ENCODE peak calls at places on chromosomes 13 and 19, in eight cellular contexts. E is SK-N-SH, T is PC-3, G is neural progenitor cell, K is HCT116, Q is GM23338, X is MM.1S, A is GM23248. F is an unnamed sample.

GRCh38 chr13:94063096-94063495 is 416.4 kb downstream of the DCT start:
- DNase-seq in K (no peak), E (no peak), T (no peak), G (no peak), X (no peak), A (peak), Q (no peak), F (no peak)

GRCh38 chr13:99087954-99088491 is 110.2 kb upstream of the DOCK9 start:
- DNase-seq in Q (peak), K (no peak), T (peak), A (no peak), E (peak), G (peak), X (peak), F (peak)

GRCh38 chr13:89832827-89833226 is 1514.7 kb upstream of the MIR17HG start:
- DNase-seq in A (no peak), E (no peak), X (no peak), Q (peak), K (no peak), G (no peak), T (no peak), F (no peak)

GRCh38 chr13:48827709-48828108 is 148.0 kb upstream of the FNDC3A start:
- DNase-seq in G (no peak), Q (no peak), A (no peak), E (no peak), T (no peak), X (no peak), K (no peak), F (no peak)

GRCh38 chr13:101757446-101758039 is 305.1 kb downstream of the ITGBL1 start:
- DNase-seq in A (peak), K (no peak), T (peak), E (peak), X (peak), G (peak), Q (peak), F (peak)

GRCh38 chr19:12838893-12839656 is 760 bp downstream of the MAST1 start:
- DNase-seq in G (peak), Q (no peak), T (peak), E (peak), X (no peak), A (no peak), K (no peak), F (peak)

GRCh38 chr19:1447944-1448343 is 2.0 kb upstream of the APC2 start:
- DNase-seq in K (no peak), Q (no peak), E (no peak), T (no peak), G (no peak), A (no peak), X (no peak), F (no peak)

GRCh38 chr19:7494416-7495098 is 5.7 kb upstream of the PEX11G start:
- DNase-seq in K (no peak), T (no peak), X (no peak), A (no peak), E (peak), Q (no peak), G (peak), F (no peak)

GRCh38 chr13:74570834-74571233 is 436.6 kb upstream of the KLF12 start:
- DNase-seq in X (no peak), A (peak), E (no peak), K (peak), G (no peak), Q (no peak), T (no peak), F (no peak)

GRCh38 chr13:75120071-75120470 is 361.9 kb downstream of the TBC1D4 start:
- DNase-seq in A (no peak), G (no peak), E (no peak), K (no peak), Q (no peak), T (no peak), X (no peak), F (no peak)

GRCh38 chr13:73303858-73304257 is 245.1 kb downstream of the KLF5 start:
- DNase-seq in X (no peak), E (no peak), Q (no peak), G (no peak), T (peak), K (no peak), A (peak), F (no peak)

GRCh38 chr19:47363758-47364529 is 14.8 kb downstream of the DHX34 start:
- DNase-seq in E (peak), T (no peak), X (no peak), A (peak), G (peak), Q (peak), K (no peak), F (no peak)

GRCh38 chr19:56623006-56623405 is 20.0 kb upstream of the SMIM17 start:
- DNase-seq in G (no peak), A (no peak), E (no peak), Q (no peak), T (no peak), X (no peak), K (no peak), F (no peak)

GRCh38 chr19:5985098-5985783 is 7.3 kb upstream of the RANBP3 start:
- DNase-seq in X (no peak), A (peak), E (no peak), K (no peak), G (no peak), Q (no peak), T (peak), F (no peak)

GRCh38 chr19:6677495-6677894 is 7.5 kb upstream of the TNFSF14 start:
- DNase-seq in E (no peak), K (no peak), Q (peak), T (no peak), A (no peak), X (no peak), G (no peak), F (no peak)

GRCh38 chr13:97148894-97149293 is 73.2 kb upstream of the MBNL2 start:
- DNase-seq in G (no peak), K (no peak), T (no peak), X (no peak), Q (no peak), E (no peak), A (no peak), F (no peak)

GRCh38 chr13:75251188-75251587 is 230.8 kb downstream of the TBC1D4 start:
- DNase-seq in Q (no peak), T (no peak), K (no peak), X (no peak), E (no peak), A (peak), G (no peak), F (no peak)

GRCh38 chr13:73268306-73268705 is 209.5 kb downstream of the KLF5 start:
- DNase-seq in Q (no peak), K (no peak), X (no peak), E (no peak), T (peak), A (peak), G (no peak), F (no peak)

DNA sequence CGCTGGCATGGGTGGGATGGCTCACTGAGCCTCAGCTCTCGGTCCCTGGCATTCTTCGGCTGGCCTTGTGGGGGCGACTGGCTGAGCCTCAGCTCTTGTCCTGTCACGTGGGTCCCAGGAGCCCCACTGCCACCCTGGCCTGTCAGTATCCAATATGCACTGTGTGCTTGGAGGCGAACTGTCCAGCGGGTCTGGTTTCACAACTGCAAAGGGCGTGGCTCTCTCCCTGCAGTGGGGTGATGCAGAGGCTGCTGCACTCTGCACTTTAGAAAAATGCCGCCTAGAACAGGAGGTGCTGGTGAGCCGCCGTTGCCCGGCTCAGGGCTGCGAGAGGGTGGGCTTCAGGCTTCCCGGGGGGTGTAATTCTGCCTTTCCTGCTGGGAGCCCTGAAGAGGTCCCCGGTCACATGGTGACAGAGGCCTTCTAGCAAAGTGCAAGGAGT is 17.0 kb upstream of the TMEM255B start:
- DNase-seq in Q (peak), G (peak), E (peak), K (peak), A (peak), T (peak), X (peak), F (no peak)
- TF ChIP-seq EZH2phosphoT487 in Q (no peak), G (no peak), E (no peak), K (no peak), A (no peak), T (no peak), X (no peak), F (no peak)

GRCh38 chr19:39399684-39400465 is 6.8 kb upstream of the ZFP36 start:
- DNase-seq in X (no peak), K (no peak), G (no peak), Q (no peak), T (no peak), E (no peak), A (no peak), F (no peak)

GRCh38 chr19:39398297-39398864 is 7.2 kb downstream of the MED29 start:
- DNase-seq in Q (no peak), G (no peak), K (peak), X (peak), T (peak), A (peak), E (no peak), F (no peak)

GRCh38 chr19:39401549-39402416 is 4.9 kb upstream of the ZFP36 start:
- DNase-seq in A (peak), X (peak), K (peak), Q (no peak), E (no peak), G (peak), T (peak), F (peak)

GRCh38 chr19:39400997-39401548 is 5.6 kb upstream of the ZFP36 start:
- DNase-seq in E (no peak), Q (no peak), G (no peak), K (no peak), T (no peak), X (no peak), A (no peak), F (peak)

DNA sequence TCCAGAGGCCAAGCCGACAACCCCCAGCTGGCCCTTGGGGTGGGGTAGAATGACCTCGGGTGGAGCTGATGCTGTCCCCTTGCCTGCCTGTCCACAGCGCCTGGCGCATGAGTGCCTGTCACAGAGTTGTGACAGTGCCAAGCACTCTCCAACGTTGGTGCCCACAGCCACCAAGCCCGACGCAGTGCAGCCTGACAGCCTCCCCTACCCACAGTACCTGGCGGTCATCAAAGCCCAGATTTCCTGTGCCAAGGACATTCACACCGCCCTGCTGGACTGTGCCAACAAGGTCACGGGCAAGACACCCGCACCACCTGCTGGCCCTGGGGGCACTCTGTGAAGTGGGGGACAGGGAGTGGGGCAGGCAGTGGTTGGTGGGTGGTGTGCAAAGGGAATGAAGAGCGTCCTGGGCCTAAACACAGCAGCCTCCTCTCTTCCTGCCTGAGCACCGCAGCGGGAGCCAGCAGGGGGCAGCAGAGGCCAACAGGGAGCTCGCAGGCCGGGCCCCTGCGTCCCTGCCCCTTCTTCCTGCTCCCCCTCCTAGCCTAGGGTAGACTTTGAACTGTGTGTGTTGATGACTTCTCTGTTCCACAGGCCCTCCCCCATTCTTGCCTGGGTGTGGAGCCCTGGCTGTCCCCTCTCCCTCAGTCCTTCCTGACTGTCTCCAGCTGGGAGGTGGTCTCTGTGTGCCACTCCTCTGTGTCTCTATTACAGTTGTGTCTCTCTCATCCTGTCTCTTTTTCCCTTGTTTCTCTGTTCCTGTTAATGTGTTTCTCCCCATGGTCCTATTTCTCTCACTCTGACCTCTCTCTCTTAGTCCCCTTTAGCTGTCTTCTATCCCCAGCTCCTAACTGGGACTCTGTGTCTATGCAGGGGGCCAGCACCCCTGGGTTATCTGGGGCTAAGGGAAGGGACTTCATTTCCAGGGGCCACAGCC is 6.5 kb downstream of the MED29 start:
- DNase-seq in T (peak), K (peak), E (peak), G (peak), X (peak), Q (peak), A (peak), F (peak)
- H3K4me3 ChIP-seq in T (no peak), K (peak), E (peak), G (no peak), X (no peak), Q (peak), A (peak), F (peak)

DNA sequence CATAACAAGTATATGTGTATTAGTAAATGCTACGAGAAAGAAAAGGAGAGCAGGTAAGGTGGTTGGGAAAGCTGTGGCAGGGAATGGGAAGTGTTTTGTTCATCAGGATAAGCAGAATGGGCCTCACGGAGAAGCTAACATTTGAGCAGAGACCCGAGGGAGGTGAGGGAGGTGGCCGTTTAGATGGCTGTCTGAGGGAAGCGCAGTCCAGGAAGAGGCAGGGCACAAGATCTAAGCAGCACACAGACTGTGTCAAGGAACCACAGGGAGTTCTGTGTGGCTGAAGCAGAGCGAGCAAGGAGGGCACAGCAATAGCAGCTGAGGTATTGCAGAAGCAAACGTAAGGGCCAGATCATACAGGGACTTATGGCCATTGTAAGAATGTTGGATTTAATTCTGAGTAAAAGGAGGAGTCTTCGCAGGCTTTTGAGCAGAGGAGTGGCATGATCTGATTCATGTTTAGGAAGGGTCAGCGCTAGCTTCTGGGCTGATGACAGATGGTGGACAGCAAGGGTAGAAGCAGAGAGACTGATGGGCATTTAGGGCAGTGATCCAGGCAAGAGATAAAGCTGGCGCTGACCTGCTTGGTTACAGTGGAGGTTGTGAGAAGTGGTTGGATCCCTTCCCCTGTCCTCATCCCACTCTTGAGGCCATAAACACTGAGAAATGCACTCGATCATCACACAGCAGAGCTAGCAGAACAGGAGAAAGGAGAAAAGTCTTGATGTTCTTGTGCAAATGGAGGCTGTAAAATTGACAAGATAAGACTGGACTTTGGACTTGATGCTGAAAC is 199.9 kb downstream of the LACC1 start:
- DNase-seq in A (no peak), E (no peak), T (no peak), K (no peak), G (peak), Q (peak), X (no peak), F (no peak)
- H3K4me2 ChIP-seq in A (no peak), E (no peak), T (no peak), K (no peak), G (peak), Q (peak), X (no peak), F (no peak)

GRCh38 chr19:29262085-29262484 is 49.1 kb upstream of the UQCRFS1 start:
- DNase-seq in E (no peak), G (no peak), X (no peak), Q (no peak), T (no peak), A (no peak), K (no peak), F (no peak)
- TF ChIP-seq EZH2phosphoT487 in E (no peak), G (no peak), X (no peak), Q (no peak), T (no peak), A (no peak), K (no peak), F (no peak)

GRCh38 chr13:70473912-70474311 is 365.7 kb upstream of the KLHL1 start:
- DNase-seq in Q (no peak), T (no peak), K (no peak), E (no peak), X (no peak), G (no peak), A (no peak), F (no peak)
- H3K4me3 ChIP-seq in Q (no peak), T (no peak), K (no peak), E (no peak), X (no peak), G (no peak), A (no peak), F (no peak)

DNA sequence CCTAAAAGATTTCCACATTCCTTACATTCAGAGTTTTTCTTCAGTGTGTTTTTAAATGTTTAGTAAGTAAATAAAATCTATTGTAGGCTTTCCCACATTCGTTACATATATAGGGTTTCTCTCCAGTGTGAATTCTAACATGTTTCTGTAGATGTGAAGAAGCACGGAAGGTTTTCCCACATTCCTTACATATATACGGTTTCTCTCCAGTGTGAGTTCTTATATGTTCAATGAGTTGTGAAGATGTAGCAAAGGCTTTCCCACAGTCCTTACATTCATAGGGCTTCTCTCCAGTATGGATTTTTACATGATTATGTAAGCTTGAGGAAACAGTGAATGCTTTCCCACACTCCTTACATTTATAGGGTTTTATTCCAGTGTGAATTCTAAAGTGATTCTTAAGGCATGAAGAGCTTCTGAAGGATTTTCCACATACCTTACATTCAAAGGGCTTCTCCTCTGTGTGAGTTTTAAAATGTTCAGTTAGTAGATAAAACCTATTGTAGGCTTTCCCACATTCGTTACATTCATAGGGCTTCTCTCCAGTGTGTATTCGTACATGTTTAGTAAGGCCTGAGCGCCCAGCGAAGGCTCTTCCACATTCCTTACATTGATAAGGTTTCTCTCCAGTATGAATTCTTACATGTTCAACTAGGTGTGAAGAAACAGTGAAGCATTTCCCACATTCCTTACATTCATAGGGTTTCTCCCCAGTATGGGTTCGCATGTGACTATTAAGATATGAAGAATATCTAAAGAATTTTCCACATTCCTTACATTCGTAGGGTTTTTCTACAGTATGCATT is 18.2 kb downstream of the ZNF121 start:
- DNase-seq in G (no peak), T (peak), X (no peak), E (no peak), A (peak), Q (peak), K (no peak), F (no peak)
- H3K4me2 ChIP-seq in G (no peak), T (no peak), X (no peak), E (no peak), A (no peak), Q (no peak), K (no peak), F (no peak)

DNA sequence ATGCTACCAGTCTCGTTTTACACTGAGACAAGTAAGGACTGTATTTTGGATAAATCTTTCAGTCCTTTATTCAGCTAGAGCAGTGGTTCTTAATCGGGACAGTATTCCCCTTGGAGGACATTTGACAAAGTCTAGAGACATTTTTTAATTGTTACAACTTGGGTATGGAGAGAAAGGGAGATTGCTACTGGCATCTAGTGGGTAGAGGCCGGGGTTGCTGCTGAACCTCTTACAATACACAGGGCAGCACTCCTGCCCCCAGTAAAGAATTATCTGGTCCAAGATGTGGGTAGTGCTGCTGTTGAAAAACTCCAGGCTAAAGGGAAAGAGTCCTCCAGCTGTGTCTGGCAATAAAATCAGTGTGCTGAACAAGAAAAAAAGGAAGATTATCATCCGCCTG is 334.8 kb downstream of the SLC7A1 start:
- DNase-seq in T (no peak), E (no peak), Q (peak), X (no peak), K (no peak), A (no peak), G (no peak), F (no peak)
- TF ChIP-seq EZH2phosphoT487 in T (no peak), E (no peak), Q (no peak), X (no peak), K (no peak), A (no peak), G (no peak), F (no peak)

DNA sequence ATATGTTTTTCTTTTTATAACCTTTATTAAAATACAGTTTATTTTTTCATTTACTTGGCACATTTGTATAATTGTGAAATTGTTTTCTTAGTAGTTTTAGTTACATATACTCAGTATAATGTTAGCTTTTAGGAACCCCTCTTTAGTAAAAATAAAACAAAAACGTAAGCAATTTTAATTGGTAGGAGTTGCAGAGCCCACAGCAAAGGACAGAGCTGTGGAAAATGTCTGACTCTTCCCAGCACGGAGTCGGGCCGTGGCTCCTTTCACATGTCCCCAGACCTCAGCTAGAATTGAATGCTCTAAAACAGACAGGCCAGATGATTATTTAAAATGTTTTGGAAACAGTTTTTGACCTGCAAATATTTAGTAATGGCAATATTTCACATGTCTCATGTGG is 27.9 kb upstream of the CEACAM21 start:
- DNase-seq in X (no peak), K (no peak), Q (no peak), G (no peak), A (no peak), T (no peak), E (no peak), F (no peak)
- H3K4me3 ChIP-seq in X (peak), K (no peak), Q (no peak), G (no peak), A (no peak), T (no peak), E (no peak), F (peak)

GRCh38 chr19:45597425-45598111 is 4.4 kb downstream of the GPR4 start:
- DNase-seq in X (no peak), G (no peak), T (no peak), K (no peak), Q (peak), A (no peak), E (no peak), F (no peak)
- H3K4me2 ChIP-seq in X (no peak), G (peak), T (peak), K (no peak), Q (peak), A (peak), E (peak), F (peak)

F was measured in OCI-LY7.